ENCODE peak calls at places on chromosome 19, in five cellular contexts. T is cardiac muscle cell; W is CD8-positive, alpha-beta memory T cell; A is CD4-positive, alpha-beta memory T cell; P is heart right ventricle. D is an unnamed sample. For H3K9me3 and H3K36me3, the result is how much of the 10 kb centered on the place peaks cover.

GRCh38 chr19:57050863-57051262 is 68.9 kb upstream of the USP29 start:
- DNase-seq in P (no peak), T (no peak), A (no peak), W (no peak), D (no peak)

GRCh38 chr19:6963259-6963852 is 57.9 kb downstream of the MBD3L2B start:
- DNase-seq in A (no peak), T (no peak), P (no peak), W (no peak), D (no peak)

GRCh38 chr19:3507371-3508120 is 1.4 kb downstream of the FZR1 start:
- DNase-seq in P (no peak), T (no peak), A (peak), W (peak), D (no peak)

GRCh38 chr19:31648347-31648746 is 299.1 kb upstream of the TSHZ3 start:
- DNase-seq in W (no peak), P (no peak), A (no peak), T (no peak), D (no peak)

GRCh38 chr19:35314031-35314430 is 15.0 kb upstream of the CD22 start:
- DNase-seq in P (no peak), T (no peak), W (no peak), A (no peak), D (no peak)

GRCh38 chr19:28026636-28027035 is 1186.3 kb downstream of the UQCRFS1 start:
- DNase-seq in P (no peak), A (no peak), T (no peak), W (no peak), D (no peak)

GRCh38 chr19:39820696-39821095 is 13.3 kb downstream of the DYRK1B start:
- DNase-seq in A (no peak), P (no peak), W (no peak), T (no peak), D (no peak)

GRCh38 chr19:19120308-19121156 is 17.7 kb downstream of the TMEM161A start:
- DNase-seq in T (peak), P (peak), W (no peak), A (no peak), D (no peak)

GRCh38 chr19:3266792-3267469 is 42.5 kb downstream of the CELF5 start:
- DNase-seq in A (no peak), W (no peak), P (no peak), T (no peak), D (no peak)

GRCh38 chr19:35353635-35354034 is 4.6 kb upstream of the FFAR3 start:
- DNase-seq in T (peak), A (no peak), W (no peak), P (no peak), D (no peak)

GRCh38 chr19:797528-798414 is 519 bp downstream of the PTBP1 start:
- DNase-seq in W (peak), T (peak), P (peak), A (peak), D (peak)

GRCh38 chr19:31282346-31282745 is 66.9 kb downstream of the TSHZ3 start:
- DNase-seq in T (no peak), P (no peak), A (no peak), W (no peak), D (no peak)

GRCh38 chr19:14410054-14410774 is 8.9 kb downstream of the DDX39A start:
- DNase-seq in A (peak), P (no peak), W (peak), T (no peak), D (no peak)

GRCh38 chr19:44512326-44513298 is 12.3 kb upstream of the ZNF180 start:
- DNase-seq in P (no peak), A (no peak), W (no peak), T (peak), D (no peak)

GRCh38 chr19:37362733-37363132 is 8.2 kb upstream of the ZNF527 start:
- DNase-seq in P (no peak), W (no peak), A (no peak), T (peak), D (no peak)

GRCh38 chr19:51691122-51692064 is 1.7 kb upstream of the SPACA6 start:
- DNase-seq in A (no peak), P (no peak), W (no peak), T (peak), D (no peak)

GRCh38 chr19:49363265-49364082 is at the start of gene DKKL1:
- DNase-seq in P (peak), T (peak), W (peak), A (peak), D (peak)

GRCh38 chr19:46049597-46049996 is 8.8 kb upstream of the IGFL4 start:
- DNase-seq in P (no peak), A (no peak), T (no peak), W (no peak), D (no peak)

GRCh38 chr19:8363803-8364771 is at the start of gene ANGPTL4:
- DNase-seq in A (peak), W (peak), P (peak), T (peak), D (peak)

GRCh38 chr19:44767295-44768180 is 10.2 kb upstream of the CBLC start:
- DNase-seq in A (no peak), T (no peak), P (no peak), W (no peak), D (no peak)

GRCh38 chr19:16429066-16429758 is 42.6 kb downstream of the EPS15L1 start:
- DNase-seq in A (peak), T (no peak), W (no peak), P (peak), D (peak)

GRCh38 chr19:7823902-7824301 is 6.1 kb upstream of the EVI5L start:
- DNase-seq in A (no peak), T (no peak), P (no peak), W (no peak), D (no peak)

GRCh38 chr19:54473071-54473941 is at the start of gene CDC42EP5:
- DNase-seq in T (peak), W (no peak), P (peak), A (no peak), D (peak)

GRCh38 chr19:33496016-33496415 is 25.6 kb downstream of the PEPD start:
- DNase-seq in W (no peak), P (no peak), T (peak), A (no peak), D (no peak)

GRCh38 chr19:23345838-23346237 is 49.4 kb downstream of the ZNF91 start:
- DNase-seq in A (no peak), P (no peak), W (no peak), T (no peak), D (no peak)
- H3K9me3 ChIP-seq in A (half or more), P (half or more), W (half or more), T (under half), D (half or more)

DNA sequence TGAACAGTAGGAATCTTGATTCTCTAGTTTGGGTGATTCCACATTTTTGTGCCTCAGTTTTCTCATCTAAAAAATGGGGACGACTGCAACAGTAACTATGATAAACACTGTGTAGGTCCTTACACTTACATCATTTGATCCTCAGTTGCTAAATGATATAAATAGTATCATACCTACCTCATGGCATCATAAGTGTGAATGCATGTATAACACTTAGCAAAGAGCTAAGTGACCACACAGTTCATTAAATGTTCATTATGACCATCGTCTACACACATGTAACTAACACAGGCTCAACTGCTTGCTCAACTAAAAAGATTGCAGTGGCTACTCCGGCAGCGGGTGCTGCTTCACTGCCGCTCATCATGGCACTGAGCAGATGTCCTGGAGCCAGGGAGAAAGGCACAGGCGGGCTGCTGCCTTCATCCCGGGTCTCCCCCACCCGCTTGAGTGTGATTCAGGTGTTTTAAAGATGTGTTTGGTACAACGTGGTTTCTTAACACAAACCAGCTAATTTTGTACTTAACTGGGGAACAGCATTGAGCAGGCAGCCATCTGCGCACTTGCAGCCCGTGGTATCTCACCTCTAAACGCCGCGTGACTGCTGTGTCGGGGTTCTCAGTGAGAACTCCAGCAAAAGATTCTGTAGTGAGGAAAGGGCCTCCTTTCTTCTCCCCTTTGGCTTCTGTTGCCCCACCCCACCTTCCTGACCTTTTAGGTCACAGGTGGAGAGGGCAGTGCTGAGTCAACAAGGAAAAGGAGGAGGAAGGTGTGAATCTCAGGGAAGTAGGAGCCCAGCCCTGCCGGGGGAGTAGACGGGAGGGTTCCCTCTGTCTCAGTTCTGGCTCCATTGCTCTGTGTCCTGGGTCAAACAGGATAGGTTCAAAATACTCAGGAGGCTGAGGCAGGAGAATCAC is 11.7 kb upstream of the ACTN4 start:
- DNase-seq in W (no peak), P (no peak), T (no peak), A (no peak), D (no peak)
- H3K36me3 ChIP-seq in W (under half), P (under half), T (under half), A (under half), D (half or more)

GRCh38 chr19:11617207-11618062 is 20.2 kb downstream of the ZNF627 start:
- DNase-seq in W (no peak), A (no peak), T (no peak), P (no peak), D (no peak)
- H3K9me3 ChIP-seq in W (under half), A (under half), T (under half), P (under half), D (under half)

DNA sequence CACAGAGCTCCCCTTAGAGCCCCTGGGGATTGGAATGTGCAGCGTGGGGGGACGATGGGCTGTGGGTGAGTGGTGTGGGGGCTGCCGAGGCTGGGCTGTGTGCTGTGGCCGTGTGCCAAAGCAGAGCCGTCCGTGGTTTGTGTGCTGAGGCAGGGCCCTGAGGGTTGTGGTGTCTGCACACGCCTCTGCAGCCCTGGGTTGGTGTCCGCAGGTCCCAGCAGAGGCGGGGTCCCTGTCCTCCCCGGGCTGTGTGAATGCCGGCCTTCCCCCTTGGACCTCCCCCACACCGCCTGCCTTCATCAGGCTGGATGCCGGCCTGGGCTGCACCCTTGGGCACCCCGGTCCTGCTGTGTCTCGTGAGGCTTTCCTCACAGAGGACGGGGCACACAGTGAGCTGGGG is 26.1 kb downstream of the DOT1L start:
- DNase-seq in P (no peak), T (no peak), W (no peak), A (no peak), D (no peak)
- H3K36me3 ChIP-seq in P (under half), T (under half), W (under half), A (under half), D (under half)

GRCh38 chr19:23366437-23366836 is 28.8 kb downstream of the ZNF91 start:
- DNase-seq in A (no peak), W (no peak), T (no peak), P (no peak), D (no peak)

DNA sequence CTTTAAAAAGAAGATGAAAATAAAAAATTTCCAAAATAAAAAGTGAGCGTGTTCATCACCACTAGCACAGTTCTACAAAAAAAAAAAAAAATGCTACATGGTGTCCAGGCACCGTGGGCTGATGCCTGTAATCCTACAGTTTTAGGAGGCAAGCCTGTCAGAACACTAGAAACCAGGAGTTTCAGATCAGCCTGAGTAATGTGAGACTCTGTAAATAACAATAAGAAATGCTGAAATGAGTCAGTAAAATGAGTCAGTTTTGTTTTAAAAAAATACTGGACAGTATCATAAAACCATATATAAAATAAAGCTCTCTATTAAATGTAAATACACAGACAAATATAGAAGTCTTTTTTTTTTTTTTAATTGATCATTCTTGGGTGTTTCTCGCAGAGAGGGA is 30.0 kb downstream of the ZNF91 start:
- DNase-seq in P (no peak), A (no peak), T (no peak), W (no peak), D (no peak)
- H3K9me3 ChIP-seq in P (half or more), A (under half), T (under half), W (under half), D (half or more)

DNA sequence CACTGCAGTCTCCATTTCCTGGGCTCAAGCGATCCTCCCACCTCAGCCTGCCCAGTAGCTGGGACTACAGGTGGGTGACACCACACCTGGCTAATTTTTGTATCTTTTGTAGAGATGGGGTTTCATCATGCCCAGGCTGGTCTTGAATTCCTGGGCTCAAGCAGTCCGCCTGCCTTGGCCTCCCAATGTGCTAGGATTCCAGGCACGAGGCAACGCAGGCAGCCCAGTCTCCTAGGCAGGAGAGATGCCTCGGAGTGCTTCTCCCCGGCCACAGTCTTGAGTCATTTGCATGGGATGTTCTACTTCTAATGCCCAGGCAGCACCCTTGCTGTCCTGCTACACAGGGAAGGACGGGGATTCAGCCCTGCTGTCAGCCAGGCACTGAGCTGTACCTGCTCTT is 8.7 kb downstream of the MICOS13 start:
- DNase-seq in T (no peak), W (no peak), A (no peak), P (no peak), D (no peak)
- H3K36me3 ChIP-seq in T (under half), W (under half), A (under half), P (under half), D (under half)

D was measured in psoas muscle.